ENCODE peak calls at places on chromosomes 12 and 14, in seven cellular contexts. X, C, J, E, W, L and S are unnamed samples.

GRCh38 chr12:6884539-6884938 is 11.4 kb upstream of the SPSB2 start:
- DNase-seq in X (no peak), C (no peak), J (no peak), E (no peak), W (no peak), L (no peak), S (no peak)

GRCh38 chr14:65267856-65268255 is 144.7 kb upstream of the FUT8 start:
- DNase-seq in X (no peak), C (no peak), J (no peak), E (no peak), W (no peak), L (no peak), S (peak; percentile 86)

GRCh38 chr14:58912799-58913432 is 275.2 kb downstream of the DACT1 start:
- DNase-seq in X (no peak), C (no peak), J (no peak), E (peak; percentile 92), W (peak; percentile 14), L (no peak), S (no peak)

GRCh38 chr12:6917491-6918231 is 3.3 kb downstream of the ENO2 start:
- DNase-seq in X (no peak), C (no peak), J (peak; percentile 11), E (no peak), W (no peak), L (no peak), S (no peak)

GRCh38 chr14:20489093-20489994 is 16.0 kb upstream of the RNASE10 start:
- DNase-seq in X (peak; percentile 89), C (no peak), J (no peak), E (peak; percentile 72), W (no peak), L (no peak), S (no peak)

GRCh38 chr12:50200507-50201273 is 33.5 kb upstream of the CERS5 start:
- DNase-seq in X (no peak), C (no peak), J (no peak), E (peak; percentile 65), W (no peak), L (no peak), S (no peak)

GRCh38 chr12:53770281-53770680 is 18.5 kb upstream of the CISTR start:
- DNase-seq in X (no peak), C (no peak), J (no peak), E (peak; percentile 97), W (no peak), L (peak; percentile 21), S (no peak)

GRCh38 chr12:42236017-42236416 is 2.0 kb downstream of the YAF2 start:
- DNase-seq in X (no peak), C (no peak), J (no peak), E (no peak), W (no peak), L (no peak), S (no peak)

GRCh38 chr14:23559010-23559920 is 3.2 kb downstream of the THTPA start:
- DNase-seq in X (peak; percentile 62), C (peak; percentile 54), J (peak; percentile 74), E (peak; percentile 48), W (peak; percentile 79), L (peak; percentile 72), S (peak; percentile 35)

GRCh38 chr12:94405378-94406116 is 54.1 kb downstream of the CEP83 start:
- DNase-seq in X (no peak), C (no peak), J (no peak), E (no peak), W (no peak), L (no peak), S (no peak)

GRCh38 chr14:22560638-22561365 is 28.2 kb downstream of the DAD1 start:
- DNase-seq in X (no peak), C (no peak), J (no peak), E (peak; percentile 32), W (peak; percentile 77), L (no peak), S (no peak)

GRCh38 chr14:58873228-58873953 is 235.6 kb downstream of the DACT1 start:
- DNase-seq in X (no peak), C (no peak), J (no peak), E (no peak), W (no peak), L (no peak), S (no peak)

DNA sequence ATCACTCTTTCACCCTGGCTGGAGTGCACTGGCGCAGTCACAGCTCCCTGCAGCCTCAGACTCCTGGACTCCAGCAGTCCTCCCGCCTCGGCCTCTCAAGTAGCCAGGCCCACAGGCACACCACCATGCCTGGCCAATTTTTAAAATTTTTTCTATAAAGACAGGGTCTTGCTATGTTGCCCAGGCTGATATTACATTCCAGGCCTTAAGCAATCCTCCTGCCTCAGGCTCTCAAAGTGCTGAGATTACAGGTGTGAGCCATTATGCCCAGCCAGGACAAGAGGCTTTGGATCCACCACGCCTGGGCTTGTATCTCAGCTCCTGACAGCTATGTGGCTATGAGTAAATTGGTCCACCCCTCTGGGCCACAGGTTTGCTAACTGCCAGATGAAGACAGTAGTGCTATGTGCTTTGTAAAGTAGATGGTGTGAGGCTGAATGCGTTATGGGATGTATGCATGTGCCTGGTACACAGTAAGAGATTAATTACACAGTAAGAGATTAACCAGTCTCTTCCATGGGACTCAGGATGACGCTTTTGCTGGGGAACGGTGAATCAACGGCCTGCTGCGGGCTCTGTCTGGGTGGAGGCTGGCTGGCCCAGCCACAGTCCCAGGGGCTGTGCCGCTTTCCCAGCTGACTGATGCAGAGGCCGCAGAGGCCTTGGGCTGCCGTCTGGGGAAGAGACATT is 53.3 kb upstream of the NCOR2 start:
- DNase-seq in X (no peak), C (no peak), J (no peak), E (no peak), W (no peak), L (no peak), S (no peak)
- H3K27ac ChIP-seq in X (no peak overlapping the region), C (peak overlapping the region; percentile 55), J (peak overlapping the region; percentile 75), E (no peak overlapping the region), W (no peak overlapping the region), L (peak overlapping the region; percentile 41), S (no peak overlapping the region)

DNA sequence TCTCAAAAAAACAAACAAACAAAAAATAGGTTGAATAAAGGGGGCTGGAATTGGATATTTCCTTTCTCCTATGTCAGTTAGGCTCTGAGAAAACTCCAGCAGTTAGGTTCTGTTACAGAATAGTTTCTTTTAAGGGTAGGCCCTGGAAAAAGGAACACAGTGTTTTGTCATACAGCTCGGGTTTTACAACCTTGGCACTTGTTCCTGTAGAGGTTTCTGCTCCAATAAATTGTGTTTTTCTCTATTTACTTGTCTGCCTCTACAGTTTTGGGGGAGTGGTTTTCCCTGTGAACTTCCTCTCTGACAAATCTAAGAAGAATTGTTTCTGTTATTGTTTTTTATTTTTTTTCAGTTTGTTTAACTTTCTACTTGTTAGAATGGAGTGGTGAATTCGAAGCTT is 167.6 kb downstream of the ACSS3 start:
- DNase-seq in X (no peak), C (no peak), J (no peak), E (no peak), W (peak; percentile 5), L (no peak), S (no peak)
- H3K27ac ChIP-seq in X (no peak overlapping the region), C (no peak overlapping the region), J (no peak overlapping the region), E (no peak overlapping the region), W (peak overlapping the region; percentile 35), L (no peak overlapping the region), S (no peak overlapping the region)

GRCh38 chr12:88144037-88144436 is 1.9 kb downstream of the TMTC3 start:
- DNase-seq in X (no peak), C (no peak), J (no peak), E (no peak), W (no peak), L (no peak), S (no peak)

GRCh38 chr12:88142610-88142991 is 494 bp downstream of the TMTC3 start:
- DNase-seq in X (no peak), C (peak; percentile 26), J (peak; percentile 57), E (peak; percentile 17), W (peak; percentile 39), L (no peak), S (no peak)

GRCh38 chr12:88141774-88142609 is at the start of the genes CEP290 and TMTC3:
- DNase-seq in X (peak; percentile 99), C (peak; percentile 93), J (peak; percentile 96), E (peak; percentile 99), W (peak; percentile 98), L (peak; percentile 90), S (peak; percentile 99)

GRCh38 chr12:88144546-88145468 is 2.7 kb downstream of the TMTC3 start:
- DNase-seq in X (no peak), C (no peak), J (no peak), E (no peak), W (no peak), L (no peak), S (no peak)

DNA sequence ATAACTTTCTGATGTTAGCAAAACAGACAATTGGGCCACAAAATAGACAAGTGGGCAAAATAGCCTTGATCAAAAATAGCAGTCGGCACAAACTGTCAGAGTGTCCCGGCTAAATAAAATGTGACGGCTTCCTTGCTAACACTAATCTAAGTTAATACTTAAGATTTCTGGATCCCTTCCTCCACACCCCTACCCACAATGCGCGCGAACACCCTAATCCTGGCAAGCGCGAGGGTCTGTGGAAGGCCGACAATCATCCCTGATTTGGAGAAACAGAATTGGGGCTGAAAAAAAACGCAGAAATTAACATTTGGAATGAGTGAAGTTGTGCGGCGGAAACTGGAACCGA is 489 bp downstream of the CEP290 start:
- DNase-seq in X (no peak), C (no peak), J (no peak), E (no peak), W (no peak), L (no peak), S (no peak)
- H3K27ac ChIP-seq in X (peak overlapping the region; percentile 85), C (peak overlapping the region; percentile 82), J (peak overlapping the region; percentile 75), E (peak overlapping the region; percentile 66), W (peak overlapping the region; percentile 83), L (peak overlapping the region; percentile 91), S (peak overlapping the region; percentile 41)

GRCh38 chr12:1995205-1995896 is 8.9 kb downstream of the DCP1B start:
- DNase-seq in X (peak; percentile 54), C (no peak), J (no peak), E (no peak), W (no peak), L (no peak), S (no peak)
- H3K27ac ChIP-seq in X (peak overlapping the region; percentile 45), C (no peak overlapping the region), J (no peak overlapping the region), E (no peak overlapping the region), W (peak overlapping the region; percentile 87), L (no peak overlapping the region), S (no peak overlapping the region)

GRCh38 chr14:103428732-103429556 is 43.7 kb downstream of the MARK3 start:
- DNase-seq in X (no peak), C (no peak), J (no peak), E (no peak), W (no peak), L (no peak), S (peak; percentile 10)

GRCh38 chr14:103434868-103435442 is 49.7 kb downstream of the MARK3 start:
- DNase-seq in X (no peak), C (no peak), J (no peak), E (peak; percentile 18), W (no peak), L (no peak), S (no peak)

GRCh38 chr14:103433902-103434563 is 48.8 kb downstream of the MARK3 start:
- DNase-seq in X (no peak), C (no peak), J (no peak), E (no peak), W (no peak), L (no peak), S (no peak)

GRCh38 chr14:103436533-103436932 is 51.3 kb downstream of the MARK3 start:
- DNase-seq in X (no peak), C (no peak), J (no peak), E (peak; percentile 13), W (no peak), L (no peak), S (no peak)

DNA sequence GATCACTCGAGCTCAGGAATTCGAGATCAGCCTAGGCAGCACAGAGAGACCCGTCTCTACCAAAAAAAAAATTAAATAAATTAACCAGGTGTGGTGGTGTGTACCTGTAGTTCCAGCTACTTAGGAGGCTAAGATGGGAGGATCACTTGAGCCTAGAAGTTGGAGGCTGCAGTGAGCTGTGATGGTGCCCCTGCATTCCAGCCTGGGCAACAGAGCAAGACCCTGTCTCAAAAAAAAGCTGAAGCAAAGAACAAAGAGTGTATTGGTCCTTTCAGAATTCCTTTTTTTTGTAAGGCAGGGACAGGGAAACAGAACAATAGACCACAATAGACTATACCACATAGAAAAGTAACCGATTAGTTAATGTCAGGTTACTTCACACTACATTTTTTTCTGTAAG is 47.4 kb downstream of the MARK3 start:
- DNase-seq in X (no peak), C (no peak), J (no peak), E (no peak), W (no peak), L (no peak), S (no peak)
- H3K27ac ChIP-seq in X (no peak overlapping the region), C (no peak overlapping the region), J (no peak overlapping the region), E (no peak overlapping the region), W (no peak overlapping the region), L (no peak overlapping the region), S (no peak overlapping the region)